ENCODE peak calls at places on chromosomes 16 and 17, in four cellular contexts. W is astrocyte of the spinal cord; Y is CD8-positive, alpha-beta T cell; C is body of pancreas. F is an unnamed sample.

GRCh38 chr16:81591538-81591870 is 146.9 kb downstream of the CMIP start:
- DNase-seq in W (no peak), Y (no peak), C (no peak), F (no peak)

GRCh38 chr16:70678898-70679652 is 6.8 kb downstream of the MTSS2 start:
- DNase-seq in W (no peak), Y (no peak), C (no peak), F (no peak)

GRCh38 chr17:56810286-56810781 is 23.4 kb downstream of the C17orf67 start:
- DNase-seq in W (no peak), Y (no peak), C (no peak), F (no peak)

GRCh38 chr17:65039349-65039988 is 17.1 kb downstream of the GNA13 start:
- DNase-seq in W (no peak), Y (no peak), C (no peak), F (no peak)

GRCh38 chr17:43601280-43602050 is 55.3 kb upstream of the ETV4 start:
- DNase-seq in W (peak), Y (no peak), C (peak), F (peak)

GRCh38 chr17:17206149-17206912 is at the start of gene PLD6:
- DNase-seq in W (peak), Y (peak), C (peak), F (no peak)

GRCh38 chr17:38579934-38580333 is 25.8 kb downstream of the SRCIN1 start:
- DNase-seq in W (no peak), Y (no peak), C (peak), F (no peak)

GRCh38 chr16:86975445-86975844 is 341.7 kb downstream of the C16orf95 start:
- DNase-seq in W (peak), Y (no peak), C (no peak), F (peak)

GRCh38 chr16:85366031-85366763 is 246.9 kb upstream of the GSE1 start:
- DNase-seq in W (no peak), Y (no peak), C (no peak), F (no peak)

GRCh38 chr16:77696149-77696548 is 26.2 kb upstream of the NUDT7 start:
- DNase-seq in W (no peak), Y (no peak), C (no peak), F (no peak)

GRCh38 chr17:49748791-49749190 is 15.1 kb downstream of the FAM117A start:
- DNase-seq in W (no peak), Y (peak), C (no peak), F (no peak)

GRCh38 chr17:39443326-39443725 is 7.7 kb downstream of the MED1 start:
- DNase-seq in W (no peak), Y (no peak), C (no peak), F (no peak)

GRCh38 chr17:48997827-48998556 is 807 bp downstream of the IGF2BP1 start:
- DNase-seq in W (no peak), Y (no peak), C (no peak), F (no peak)

GRCh38 chr16:23185661-23186060 is 3.1 kb downstream of the SCNN1G start:
- DNase-seq in W (no peak), Y (no peak), C (peak), F (no peak)

GRCh38 chr16:5738586-5738985 is 641.0 kb upstream of the EEF2KMT start:
- DNase-seq in W (no peak), Y (no peak), C (no peak), F (no peak)

GRCh38 chr16:57349212-57350031 is 9.2 kb upstream of the CCL22 start:
- DNase-seq in W (no peak), Y (no peak), C (no peak), F (no peak)

GRCh38 chr17:34499576-34499975 is 79.8 kb upstream of the TMEM132E start:
- DNase-seq in W (peak), Y (no peak), C (no peak), F (peak)

GRCh38 chr17:75778861-75779249 is 5.8 kb upstream of the UNK start:
- DNase-seq in W (no peak), Y (peak), C (peak), F (no peak)

GRCh38 chr17:75783803-75784472 is 668 bp upstream of the UNK start:
- DNase-seq in W (no peak), Y (no peak), C (peak), F (no peak)

GRCh38 chr17:38415250-38416194 is 12.7 kb upstream of the ARHGAP23 start:
- DNase-seq in W (peak), Y (no peak), C (no peak), F (no peak)

GRCh38 chr16:69410285-69410990 is 14.0 kb upstream of the CYB5B start:
- DNase-seq in W (peak), Y (no peak), C (no peak), F (peak)

GRCh38 chr16:3681206-3681605 is 26.7 kb downstream of the DNASE1 start:
- DNase-seq in W (no peak), Y (no peak), C (peak), F (no peak)

GRCh38 chr17:45132302-45132568 is at the start of gene PLCD3:
- DNase-seq in W (no peak), Y (no peak), C (no peak), F (no peak)

GRCh38 chr17:29195465-29196081 is 15.4 kb upstream of the MYO18A start:
- DNase-seq in W (peak), Y (no peak), C (no peak), F (no peak)

GRCh38 chr16:83470406-83470805 is 337.4 kb upstream of the HSBP1 start:
- DNase-seq in W (peak), Y (no peak), C (no peak), F (peak)

GRCh38 chr17:36934759-36935630 is 2.3 kb upstream of the LHX1 start:
- DNase-seq in W (no peak), Y (no peak), C (no peak), F (no peak)

GRCh38 chr16:88347656-88348376 is 34.9 kb upstream of the ZNF469 start:
- DNase-seq in W (no peak), Y (no peak), C (no peak), F (no peak)

GRCh38 chr17:79991140-79991923 is 44.3 kb downstream of the TBC1D16 start:
- DNase-seq in W (peak), Y (peak), C (peak), F (peak)

GRCh38 chr17:63925615-63926014 is 6.5 kb downstream of the CD79B start:
- DNase-seq in W (no peak), Y (no peak), C (no peak), F (no peak)

GRCh38 chr17:6597727-6598126 is 41.4 kb upstream of the PITPNM3 start:
- DNase-seq in W (no peak), Y (no peak), C (no peak), F (no peak)

GRCh38 chr17:27430882-27431491 is 25.3 kb upstream of the KSR1 start:
- DNase-seq in W (peak), Y (no peak), C (peak), F (no peak)

GRCh38 chr16:19085679-19086200 is 18.3 kb downstream of the COQ7 start:
- DNase-seq in W (no peak), Y (no peak), C (no peak), F (no peak)
- TF ChIP-seq CTCF in W (no peak), Y (no peak), C (no peak), F (no peak)

GRCh38 chr16:8959921-8960787 is 3.6 kb downstream of the USP7 start:
- DNase-seq in W (no peak), Y (no peak), C (no peak), F (no peak)

GRCh38 chr16:8962393-8963009 is 1.2 kb downstream of the USP7 start:
- DNase-seq in W (no peak), Y (peak), C (peak), F (no peak)

GRCh38 chr16:8958344-8958808 is 5.3 kb downstream of the USP7 start:
- DNase-seq in W (peak), Y (no peak), C (peak), F (no peak)

GRCh38 chr16:8961811-8962390 is 1.8 kb downstream of the USP7 start:
- DNase-seq in W (no peak), Y (no peak), C (no peak), F (no peak)

DNA sequence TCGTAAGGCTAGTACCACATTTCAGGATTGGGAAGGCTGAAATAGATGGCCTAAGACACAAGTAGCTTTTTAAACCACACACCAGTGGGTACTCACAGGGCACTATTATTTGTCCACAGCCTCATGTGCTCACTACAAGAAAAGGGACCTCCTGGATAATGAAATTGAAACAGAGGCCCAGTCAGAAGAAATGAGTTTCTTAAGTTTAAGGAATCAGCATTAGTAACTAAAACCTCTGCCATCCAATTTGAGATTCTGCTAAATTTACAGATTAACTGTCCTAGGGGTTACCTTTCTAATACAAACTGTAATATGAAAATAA is 3.0 kb downstream of the USP7 start:
- DNase-seq in W (no peak), Y (no peak), C (no peak), F (no peak)
- H3K4me3 ChIP-seq in W (no peak), Y (peak), C (no peak), F (no peak)

GRCh38 chr17:2064980-2065785 is 10.3 kb downstream of the HIC1 start:
- DNase-seq in W (peak), Y (no peak), C (peak), F (no peak)
- TF ChIP-seq CTCF in W (peak), Y (no peak), C (no peak), F (peak)

GRCh38 chr17:78724999-78725398 is 57.1 kb downstream of the CYTH1 start:
- DNase-seq in W (no peak), Y (no peak), C (no peak), F (no peak)
- H3K4me3 ChIP-seq in W (no peak), Y (peak), C (no peak), F (no peak)

F was measured in astrocyte of the cerebellum.